ENCODE peak calls at places on chromosomes 13 and 19, in four cellular contexts. One of them, this sample, is unnamed.

GRCh38 chr13:51556740-51557139 is 27.5 kb upstream of the WDFY2 start:
- DNase-seq in EL: no peak
- DNase-seq in right cardiac atrium: no peak
- DNase-seq in GM13977: no peak
- DNase-seq in this sample: peak

GRCh38 chr19:33094504-33095067 is 13.6 kb downstream of the GPATCH1 start:
- DNase-seq in EL: no peak
- DNase-seq in GM13977: no peak
- DNase-seq in right cardiac atrium: no peak
- DNase-seq in this sample: no peak

GRCh38 chr13:45384474-45385174 is 33.5 kb downstream of the SLC25A30 start:
- DNase-seq in right cardiac atrium: no peak
- DNase-seq in GM13977: no peak
- DNase-seq in EL: no peak
- DNase-seq in this sample: no peak

GRCh38 chr13:111398196-111398595 is 77.8 kb downstream of the TEX29 start:
- DNase-seq in EL: no peak
- DNase-seq in right cardiac atrium: no peak
- DNase-seq in GM13977: no peak
- DNase-seq in this sample: no peak

GRCh38 chr19:1852294-1852646 is 4.0 kb upstream of the REXO1 start:
- DNase-seq in GM13977: no peak
- DNase-seq in right cardiac atrium: peak
- DNase-seq in EL: no peak
- DNase-seq in this sample: no peak

GRCh38 chr19:604355-604754 is 14.7 kb downstream of the HCN2 start:
- DNase-seq in right cardiac atrium: no peak
- DNase-seq in GM13977: no peak
- DNase-seq in EL: no peak
- DNase-seq in this sample: no peak

GRCh38 chr19:16085115-16085514 is 8.8 kb downstream of the TPM4 start:
- DNase-seq in right cardiac atrium: no peak
- DNase-seq in EL: peak
- DNase-seq in GM13977: no peak
- DNase-seq in this sample: no peak

GRCh38 chr13:98890186-98890585 is 87.7 kb downstream of the DOCK9 start:
- DNase-seq in EL: peak
- DNase-seq in GM13977: no peak
- DNase-seq in right cardiac atrium: no peak
- DNase-seq in this sample: no peak

GRCh38 chr13:19618925-19619324 is 14.5 kb upstream of the MPHOSPH8 start:
- DNase-seq in GM13977: peak
- DNase-seq in right cardiac atrium: no peak
- DNase-seq in EL: peak
- DNase-seq in this sample: no peak

GRCh38 chr13:27379694-27380596 is 44.5 kb upstream of the GTF3A start:
- DNase-seq in EL: peak
- DNase-seq in right cardiac atrium: peak
- DNase-seq in GM13977: peak
- DNase-seq in this sample: peak

GRCh38 chr13:48160879-48161278 is 66.0 kb upstream of the MED4 start:
- DNase-seq in EL: peak
- DNase-seq in right cardiac atrium: peak
- DNase-seq in GM13977: no peak
- DNase-seq in this sample: peak

GRCh38 chr19:19053508-19054314 is 10.1 kb upstream of the SLC25A42 start:
- DNase-seq in GM13977: peak
- DNase-seq in EL: peak
- DNase-seq in right cardiac atrium: peak
- DNase-seq in this sample: peak

GRCh38 chr19:51394045-51394836 is 3.9 kb upstream of the C19orf84 start:
- DNase-seq in EL: peak
- DNase-seq in GM13977: peak
- DNase-seq in right cardiac atrium: peak
- DNase-seq in this sample: peak

GRCh38 chr13:22049384-22049783 is 378.5 kb downstream of the FGF9 start:
- DNase-seq in right cardiac atrium: no peak
- DNase-seq in EL: no peak
- DNase-seq in GM13977: no peak
- DNase-seq in this sample: no peak

GRCh38 chr19:48770223-48770622 is 14.9 kb downstream of the FGF21 start:
- DNase-seq in GM13977: no peak
- DNase-seq in right cardiac atrium: no peak
- DNase-seq in EL: peak
- DNase-seq in this sample: no peak